ENCODE peak calls at places on chromosomes 6 and 20, in six cellular contexts. A is astrocyte; M is colonic mucosa; G is endodermal cell; N is stimulated activated CD4-positive, alpha-beta T cell treated with anti-CD3 and anti-CD28 coated beads, Interleukin-12 subunit alpha, Interleukin-12 subunit beta, amount 100 ng/mL, for 48 hours; I is iris pigment epithelial cell. Q is an unnamed sample.

GRCh38 chr6:104949206-104949605 is 7.7 kb upstream of the LIN28B start:
- DNase-seq in M (no peak), I (no peak), G (no peak), A (no peak), N (no peak), Q (no peak)

GRCh38 chr6:125190667-125191066 is 37.1 kb downstream of the TPD52L1 start:
- DNase-seq in A (no peak), I (no peak), M (no peak), G (peak; percentile 60), N (no peak), Q (no peak)

GRCh38 chr6:56450882-56451739 is 191.6 kb downstream of the DST start:
- DNase-seq in I (peak; percentile 80), A (peak; percentile 42), M (peak; percentile 23), G (no peak), N (no peak), Q (no peak)

GRCh38 chr6:141107562-141108160 is 1025.1 kb upstream of the GJE1 start:
- DNase-seq in G (no peak), A (peak; percentile 69), I (peak; percentile 37), M (no peak), N (no peak), Q (no peak)

GRCh38 chr20:18628330-18628941 is 40.6 kb downstream of the DTD1 start:
- DNase-seq in N (no peak), A (no peak), G (peak; percentile 90), I (no peak), M (peak; percentile 38), Q (peak; percentile 54)

GRCh38 chr6:36318690-36319435 is 17.8 kb downstream of the BNIP5 start:
- DNase-seq in A (no peak), M (no peak), I (no peak), N (no peak), G (no peak), Q (no peak)

GRCh38 chr20:25198663-25199363 is 3.3 kb downstream of the ENTPD6 start:
- DNase-seq in G (no peak), A (no peak), M (no peak), I (no peak), N (no peak), Q (no peak)

GRCh38 chr20:43996240-43996930 is 81.7 kb downstream of the TOX2 start:
- DNase-seq in G (no peak), M (no peak), N (no peak), I (no peak), A (no peak), Q (no peak)

GRCh38 chr6:43276180-43277082 is 21.6 kb upstream of the SLC22A7 start:
- DNase-seq in N (no peak), M (peak; percentile 86), G (peak; percentile 72), A (peak; percentile 6), I (no peak), Q (no peak)

GRCh38 chr6:154319231-154319858 is 37.3 kb downstream of the IPCEF1 start:
- DNase-seq in A (peak; percentile 70), G (no peak), I (peak; percentile 61), M (no peak), N (no peak), Q (no peak)

Q was measured in ecto neural progenitor cell.